ENCODE peak calls at places on chromosomes 7 and 10, in eight cellular contexts. B is NCI-H1105; T is iPS-NIHi11; P is Kasumi-1; V is amniotic epithelial cell; N is stomach; F is effector memory CD8-positive, alpha-beta T cell; R is fibroblast of gingiva. H is an unnamed sample.

GRCh38 chr10:118495499-118495898 is 99.9 kb downstream of the PRLHR start:
- DNase-seq in B (no peak), T (no peak), P (no peak), V (no peak), N (no peak), F (no peak), R (no peak), H (peak; percentile 65)

GRCh38 chr7:45026984-45027773 is 27.2 kb downstream of the CCM2 start:
- DNase-seq in B (no peak), T (no peak), P (peak; percentile 99), V (peak; percentile 3), N (no peak), F (peak; percentile 26), R (no peak), H (peak; percentile 91)

GRCh38 chr10:95183132-95183450 is 10.9 kb upstream of the ACSM6 start:
- DNase-seq in B (no peak), T (no peak), P (peak; percentile 44), V (peak; percentile 6), N (no peak), F (no peak), R (no peak), H (no peak)

GRCh38 chr10:60967260-60967659 is 23.3 kb upstream of the RHOBTB1 start:
- DNase-seq in B (no peak), T (no peak), P (no peak), V (no peak), N (no peak), F (no peak), R (no peak), H (no peak)

GRCh38 chr7:23419160-23419559 is 51.1 kb downstream of the IGF2BP3 start:
- DNase-seq in B (no peak), T (no peak), P (no peak), V (no peak), N (no peak), F (no peak), R (no peak), H (no peak)

GRCh38 chr10:103599211-103599610 is 105.7 kb downstream of the NEURL1 start:
- DNase-seq in B (no peak), T (no peak), P (no peak), V (no peak), N (no peak), F (no peak), R (no peak), H (no peak)

GRCh38 chr7:1027285-1028043 is 16.9 kb upstream of the GPR146 start:
- DNase-seq in B (peak; percentile 12), T (peak; percentile 67), P (no peak), V (peak; percentile 32), N (no peak), F (no peak), R (peak; percentile 25), H (no peak)

GRCh38 chr7:4690953-4691856 is 9.1 kb downstream of the FOXK1 start:
- DNase-seq in B (no peak), T (no peak), P (no peak), V (no peak), N (no peak), F (no peak), R (no peak), H (peak; percentile 28)

GRCh38 chr7:128167316-128167691 is 73.8 kb upstream of the LEP start:
- DNase-seq in B (peak; percentile 59), T (peak; percentile 73), P (no peak), V (peak; percentile 58), N (peak; percentile 28), F (no peak), R (peak; percentile 35), H (peak; percentile 1)

GRCh38 chr7:82527831-82528230 is 84.3 kb upstream of the CACNA2D1 start:
- DNase-seq in B (no peak), T (no peak), P (no peak), V (peak; percentile 69), N (no peak), F (no peak), R (peak; percentile 15), H (peak; percentile 42)

GRCh38 chr10:90413196-90413595 is 444.6 kb downstream of the HTR7 start:
- DNase-seq in B (no peak), T (no peak), P (no peak), V (peak; percentile 75), N (no peak), F (no peak), R (peak; percentile 1), H (no peak)

GRCh38 chr10:20257422-20257821 is 441.2 kb downstream of the PLXDC2 start:
- DNase-seq in B (no peak), T (peak; percentile 31), P (no peak), V (no peak), N (no peak), F (no peak), R (no peak), H (no peak)

GRCh38 chr7:70894799-70895198 is 237.1 kb upstream of the GALNT17 start:
- DNase-seq in B (no peak), T (no peak), P (no peak), V (no peak), N (no peak), F (no peak), R (no peak), H (no peak)

GRCh38 chr7:107660381-107661080 is at the start of gene SLC26A4:
- DNase-seq in B (no peak), T (peak; percentile 12), P (no peak), V (no peak), N (no peak), F (no peak), R (no peak), H (peak; percentile 35)

GRCh38 chr10:44969854-44970253 is 8.8 kb downstream of the DEPP1 start:
- DNase-seq in B (no peak), T (no peak), P (no peak), V (no peak), N (no peak), F (no peak), R (no peak), H (no peak)

GRCh38 chr7:44145419-44145968 is 4.4 kb upstream of the MYL7 start:
- DNase-seq in B (no peak), T (peak; percentile 51), P (no peak), V (no peak), N (no peak), F (peak; percentile 8), R (no peak), H (no peak)

GRCh38 chr10:98320476-98321202 is 52.6 kb upstream of the LOXL4 start:
- DNase-seq in B (no peak), T (no peak), P (no peak), V (no peak), N (no peak), F (no peak), R (no peak), H (no peak)

GRCh38 chr7:140273417-140273816 is 96.6 kb upstream of the KDM7A start:
- DNase-seq in B (no peak), T (no peak), P (no peak), V (no peak), N (no peak), F (no peak), R (no peak), H (no peak)

GRCh38 chr7:36303202-36304098 is 86.2 kb upstream of the ANLN start:
- DNase-seq in B (peak; percentile 99), T (no peak), P (peak; percentile 76), V (peak; percentile 72), N (peak; percentile 78), F (no peak), R (peak; percentile 99), H (peak; percentile 83)